ENCODE peak calls at places on chromosomes 1 and 21, in six cellular contexts. N is ovary, Z is left lung, O is Panc1, C is heart right ventricle, Y is PC-9. I is an unnamed sample.
A peak's percentile ranks its signal among the peaks of the same experiment; 100 is the strongest.

GRCh38 chr1:199002670-199003069 is 363.8 kb downstream of the PTPRC start:
- DNase-seq in N (no peak), Z (no peak), O (no peak), C (no peak), Y (no peak), I (no peak)

GRCh38 chr1:68293122-68293521 is 60.8 kb upstream of the WLS start:
- DNase-seq in N (no peak), Z (no peak), O (no peak), C (no peak), Y (no peak), I (no peak)

GRCh38 chr1:23751050-23751814 is 8.0 kb downstream of the ELOA start:
- DNase-seq in N (no peak), Z (no peak), O (no peak), C (no peak), Y (no peak), I (no peak)

GRCh38 chr1:228050571-228051181 is 31.8 kb upstream of the ARF1 start:
- DNase-seq in N (no peak), Z (peak; percentile 61), O (no peak), C (no peak), Y (no peak), I (no peak)

GRCh38 chr21:46515109-46515508 is 56.4 kb downstream of the DIP2A start:
- DNase-seq in N (peak; percentile 47), Z (no peak), O (no peak), C (peak; percentile 62), Y (no peak), I (peak; percentile 28)

GRCh38 chr1:161835963-161836362 is 69.8 kb downstream of the ATF6 start:
- DNase-seq in N (no peak), Z (no peak), O (no peak), C (no peak), Y (no peak), I (no peak)

GRCh38 chr21:44989538-44989888 is 49.7 kb downstream of the SLX9 start:
- DNase-seq in N (no peak), Z (peak; percentile 48), O (no peak), C (peak; percentile 34), Y (no peak), I (no peak)

GRCh38 chr1:89994231-89994804 is 592 bp upstream of the ZNF326 start:
- DNase-seq in N (peak; percentile 67), Z (peak; percentile 68), O (no peak), C (peak; percentile 26), Y (no peak), I (no peak)

GRCh38 chr1:228090613-228091081 is 8.1 kb downstream of the ARF1 start:
- DNase-seq in N (peak; percentile 8), Z (no peak), O (no peak), C (no peak), Y (no peak), I (peak; percentile 21)

GRCh38 chr1:16248007-16248436 is 11.0 kb upstream of the CPLANE2 start:
- DNase-seq in N (no peak), Z (no peak), O (no peak), C (no peak), Y (no peak), I (peak; percentile 18)

GRCh38 chr1:176560681-176561080 is 97.7 kb downstream of the PAPPA2 start:
- DNase-seq in N (no peak), Z (no peak), O (no peak), C (no peak), Y (no peak), I (no peak)

DNA sequence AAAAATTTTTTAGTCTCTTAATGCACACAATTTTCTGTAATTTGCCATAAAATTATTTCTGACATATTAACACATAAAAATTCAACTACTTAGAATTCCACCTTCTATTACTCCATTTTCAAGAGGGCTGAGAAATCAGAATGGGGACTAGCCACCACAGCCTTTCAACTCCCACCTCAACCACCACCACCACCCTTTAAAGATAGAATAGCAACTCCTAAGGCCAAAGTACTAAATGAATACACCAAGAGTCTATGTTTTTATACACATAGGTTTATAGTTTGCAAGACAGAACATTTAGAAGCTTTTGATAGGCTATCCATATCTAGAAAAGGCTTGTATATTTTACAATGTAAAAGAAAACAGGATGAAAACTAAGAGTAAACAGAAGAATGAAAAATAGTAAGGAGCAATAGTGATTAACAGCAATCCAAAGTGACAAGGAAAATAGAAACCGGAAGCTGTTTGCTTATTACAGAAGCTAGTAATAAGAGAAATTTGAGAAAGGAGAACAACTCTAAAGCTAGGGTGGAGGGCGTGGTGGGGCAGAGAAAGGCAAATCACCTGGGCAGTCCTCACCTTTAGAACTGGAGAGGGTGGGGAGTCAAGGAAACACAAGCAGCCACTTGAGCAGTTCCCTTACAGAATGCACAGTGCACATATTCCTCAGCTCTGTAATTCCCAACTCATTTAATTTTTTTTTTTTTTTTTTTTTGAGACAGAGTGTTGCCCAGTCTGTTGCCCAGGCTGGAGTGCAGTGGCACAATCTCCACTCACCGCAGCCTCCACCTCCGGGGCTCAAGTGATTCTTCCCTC is 27.7 kb downstream of the EPS15 start:
- DNase-seq in N (no peak), Z (no peak), O (no peak), C (no peak), Y (no peak), I (no peak)
- H3K4me1 ChIP-seq in N (peaks cover 8% of the 10 kb centered on the region), Z (peaks cover 28% of the 10 kb centered on the region), O (peaks cover 24% of the 10 kb centered on the region), C (peaks cover 84% of the 10 kb centered on the region), Y (peaks cover 19% of the 10 kb centered on the region), I (peaks cover 60% of the 10 kb centered on the region)

GRCh38 chr1:204826970-204827369 is 43.7 kb upstream of the NFASC start:
- DNase-seq in N (no peak), Z (no peak), O (no peak), C (no peak), Y (no peak), I (no peak)
- TF ChIP-seq CTCF in N (no peak), Z (no peak), O (peak; percentile 65), C (no peak), Y (no peak), I (no peak)

GRCh38 chr1:2236695-2237677 is 8.9 kb downstream of the SKI start:
- DNase-seq in N (no peak), Z (no peak), O (no peak), C (no peak), Y (no peak), I (no peak)
- H3K4me3 ChIP-seq in N (no peak overlapping the region), Z (no peak overlapping the region), O (no peak overlapping the region), C (no peak overlapping the region), Y (no peak overlapping the region), I (no peak overlapping the region)

DNA sequence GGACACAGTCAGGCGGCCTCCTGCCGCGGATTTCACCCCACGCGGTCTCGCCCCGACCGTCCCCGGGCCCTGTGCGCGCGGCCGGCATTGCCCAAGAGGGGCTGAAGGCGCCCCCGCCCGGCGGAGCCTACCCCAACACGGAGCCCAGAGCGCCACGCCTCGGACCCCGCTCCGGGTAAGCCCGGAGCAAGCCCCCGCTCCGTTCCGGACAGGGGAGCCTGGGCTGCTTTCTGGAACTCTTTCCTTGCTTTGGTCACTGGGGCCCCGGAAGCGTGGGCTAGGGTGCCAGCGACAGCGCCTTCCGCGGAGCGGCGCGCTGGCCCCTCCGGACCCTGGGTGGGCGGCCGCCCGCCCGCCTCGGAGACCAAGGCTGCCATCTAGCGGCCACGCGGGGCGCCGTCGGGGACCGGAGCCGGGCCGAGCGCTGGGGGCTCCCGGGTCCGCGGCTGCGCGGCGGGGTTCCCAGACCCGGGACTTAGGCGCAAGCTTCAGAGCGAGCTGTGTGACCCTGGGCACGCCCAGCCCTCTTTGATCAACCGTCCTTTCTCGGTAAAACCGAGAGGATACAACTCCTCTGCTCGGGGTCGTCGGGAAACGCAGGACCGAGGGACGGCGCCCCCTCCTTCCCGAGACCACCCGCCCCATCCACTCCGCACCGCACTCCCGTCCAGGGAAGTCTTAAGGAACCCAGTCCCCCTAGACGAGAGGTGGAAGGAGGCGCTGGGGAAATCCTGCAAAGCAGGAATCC is 41.4 kb downstream of the RRAGC start:
- DNase-seq in N (peak; percentile 53), Z (peak; percentile 92), O (no peak), C (peak; percentile 36), Y (no peak), I (no peak)
- H3K4me1 ChIP-seq in N (no peaks in the 10 kb centered on the region), Z (peaks cover 14% of the 10 kb centered on the region), O (peaks cover 6% of the 10 kb centered on the region), C (peaks cover 13% of the 10 kb centered on the region), Y (no peaks in the 10 kb centered on the region), I (no peaks in the 10 kb centered on the region)

DNA sequence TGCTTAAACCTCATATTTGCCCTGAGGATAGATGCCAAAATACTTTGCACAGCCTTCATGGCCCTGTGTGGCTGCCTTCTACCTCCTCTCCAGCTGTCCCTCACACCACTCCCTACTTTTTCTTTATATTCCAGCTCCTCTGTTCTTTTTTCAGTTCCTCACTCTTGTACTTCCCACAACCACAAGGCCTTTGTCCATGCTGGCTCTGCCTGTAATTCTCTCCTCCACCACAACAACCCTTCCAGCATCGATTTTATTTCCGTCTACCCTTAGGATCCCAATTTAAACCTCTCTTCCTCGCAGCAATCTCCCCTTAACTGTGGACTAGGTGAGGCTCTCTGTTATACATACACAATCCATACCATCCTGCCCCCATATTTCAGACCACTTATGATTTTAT is 90.3 kb upstream of the ZC3H11B start:
- DNase-seq in N (no peak), Z (no peak), O (no peak), C (no peak), Y (no peak), I (no peak)
- TF ChIP-seq CTCF in N (no peak), Z (no peak), O (no peak), C (no peak), Y (no peak), I (no peak)

GRCh38 chr21:41768371-41769042 is 1.7 kb upstream of the RIPK4 start:
- DNase-seq in N (no peak), Z (no peak), O (no peak), C (no peak), Y (peak; percentile 80), I (no peak)
- H3K4me3 ChIP-seq in N (peak overlapping the region; percentile 15), Z (no peak overlapping the region), O (peak overlapping the region; percentile 91), C (no peak overlapping the region), Y (peak overlapping the region; percentile 100), I (no peak overlapping the region)

DNA sequence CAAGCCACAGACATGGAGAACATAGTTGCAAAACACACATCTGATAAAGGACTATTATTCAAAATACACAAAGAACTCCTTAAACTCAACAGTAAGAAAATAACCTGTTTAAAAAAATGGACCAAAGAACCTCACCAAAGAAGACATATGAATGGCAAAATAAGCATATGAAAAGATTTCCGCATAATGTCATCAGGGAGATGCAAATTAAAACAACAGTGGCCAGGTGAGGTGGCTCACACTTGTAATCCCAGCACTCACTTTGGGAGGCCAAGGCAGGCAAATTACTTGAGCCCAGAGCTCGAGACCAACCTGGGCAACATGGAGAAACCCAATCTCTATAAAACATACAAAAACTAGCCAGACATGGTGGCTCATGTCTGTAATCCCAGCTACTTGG is 50.4 kb downstream of the PRPF38A start:
- DNase-seq in N (no peak), Z (no peak), O (no peak), C (no peak), Y (no peak), I (no peak)
- H3K4me1 ChIP-seq in N (no peaks in the 10 kb centered on the region), Z (no peaks in the 10 kb centered on the region), O (no peaks in the 10 kb centered on the region), C (no peaks in the 10 kb centered on the region), Y (no peaks in the 10 kb centered on the region), I (no peaks in the 10 kb centered on the region)

GRCh38 chr1:6092211-6092610 is 46.5 kb downstream of the KCNAB2 start:
- DNase-seq in N (no peak), Z (peak; percentile 75), O (no peak), C (peak; percentile 2), Y (no peak), I (no peak)

GRCh38 chr1:6090288-6090687 is 44.6 kb downstream of the KCNAB2 start:
- DNase-seq in N (no peak), Z (peak; percentile 76), O (no peak), C (peak; percentile 4), Y (no peak), I (no peak)

GRCh38 chr1:6093061-6093460 is 47.4 kb downstream of the KCNAB2 start:
- DNase-seq in N (no peak), Z (no peak), O (no peak), C (peak; percentile 4), Y (no peak), I (no peak)

GRCh38 chr1:6090996-6091822 is 45.5 kb downstream of the KCNAB2 start:
- DNase-seq in N (no peak), Z (peak; percentile 70), O (no peak), C (peak; percentile 2), Y (no peak), I (no peak)

GRCh38 chr1:6091823-6092109 is 46.1 kb downstream of the KCNAB2 start:
- DNase-seq in N (no peak), Z (peak; percentile 51), O (no peak), C (peak; percentile 2), Y (no peak), I (no peak)
- TF ChIP-seq CTCF in N (no peak), Z (no peak), O (no peak), C (no peak), Y (no peak), I (no peak)

I was measured in gastrocnemius medialis.